ENCODE peak calls at places on chromosomes 12 and 14, in seven cellular contexts. T, Z, L, G, O, C and R are unnamed samples.
A peak's percentile ranks its signal among the peaks of the same experiment; 100 is the strongest.

GRCh38 chr12:69732088-69732487 is 6.6 kb upstream of the RAB3IP start:
- DNase-seq in T (no peak), Z (peak; percentile 22), L (no peak), G (no peak), O (no peak), C (no peak), R (no peak)

GRCh38 chr12:15605886-15606590 is 183.2 kb downstream of the EPS8 start:
- DNase-seq in T (no peak), Z (no peak), L (no peak), G (no peak), O (no peak), C (no peak), R (no peak)

GRCh38 chr12:92065018-92065499 is 80.6 kb downstream of the BTG1 start:
- DNase-seq in T (peak; percentile 55), Z (no peak), L (peak; percentile 83), G (no peak), O (peak; percentile 51), C (peak; percentile 70), R (no peak)

GRCh38 chr12:105036937-105037649 is 47.2 kb downstream of the ALDH1L2 start:
- DNase-seq in T (no peak), Z (no peak), L (no peak), G (no peak), O (no peak), C (no peak), R (no peak)

GRCh38 chr12:101695698-101696097 is 1.7 kb upstream of the CHPT1 start:
- DNase-seq in T (no peak), Z (no peak), L (no peak), G (no peak), O (peak; percentile 42), C (no peak), R (no peak)

GRCh38 chr12:132140918-132141841 is 2.9 kb downstream of the DDX51 start:
- DNase-seq in T (no peak), Z (no peak), L (no peak), G (no peak), O (no peak), C (no peak), R (no peak)

GRCh38 chr12:14936224-14936861 is 2.0 kb downstream of the ERP27 start:
- DNase-seq in T (no peak), Z (no peak), L (peak; percentile 30), G (no peak), O (no peak), C (no peak), R (no peak)

GRCh38 chr14:54133896-54134295 is 177.3 kb upstream of the BMP4 start:
- DNase-seq in T (no peak), Z (peak; percentile 40), L (peak; percentile 32), G (no peak), O (peak; percentile 54), C (no peak), R (no peak)

GRCh38 chr14:35993512-35993960 is 167.4 kb downstream of the BRMS1L start:
- DNase-seq in T (no peak), Z (no peak), L (no peak), G (no peak), O (no peak), C (no peak), R (no peak)

GRCh38 chr12:1302471-1302870 is 291.9 kb downstream of the FBXL14 start:
- DNase-seq in T (no peak), Z (no peak), L (no peak), G (no peak), O (no peak), C (no peak), R (no peak)

GRCh38 chr12:107523760-107524558 is 161.6 kb upstream of the PWP1 start:
- DNase-seq in T (no peak), Z (no peak), L (no peak), G (no peak), O (no peak), C (no peak), R (peak; percentile 39)

GRCh38 chr12:92538970-92539749 is 163.6 kb upstream of the PLEKHG7 start:
- DNase-seq in T (no peak), Z (peak; percentile 95), L (peak; percentile 58), G (no peak), O (peak; percentile 77), C (no peak), R (no peak)

GRCh38 chr12:83996671-83997070 is 915.9 kb downstream of the SLC6A15 start:
- DNase-seq in T (no peak), Z (no peak), L (no peak), G (no peak), O (no peak), C (no peak), R (no peak)

DNA sequence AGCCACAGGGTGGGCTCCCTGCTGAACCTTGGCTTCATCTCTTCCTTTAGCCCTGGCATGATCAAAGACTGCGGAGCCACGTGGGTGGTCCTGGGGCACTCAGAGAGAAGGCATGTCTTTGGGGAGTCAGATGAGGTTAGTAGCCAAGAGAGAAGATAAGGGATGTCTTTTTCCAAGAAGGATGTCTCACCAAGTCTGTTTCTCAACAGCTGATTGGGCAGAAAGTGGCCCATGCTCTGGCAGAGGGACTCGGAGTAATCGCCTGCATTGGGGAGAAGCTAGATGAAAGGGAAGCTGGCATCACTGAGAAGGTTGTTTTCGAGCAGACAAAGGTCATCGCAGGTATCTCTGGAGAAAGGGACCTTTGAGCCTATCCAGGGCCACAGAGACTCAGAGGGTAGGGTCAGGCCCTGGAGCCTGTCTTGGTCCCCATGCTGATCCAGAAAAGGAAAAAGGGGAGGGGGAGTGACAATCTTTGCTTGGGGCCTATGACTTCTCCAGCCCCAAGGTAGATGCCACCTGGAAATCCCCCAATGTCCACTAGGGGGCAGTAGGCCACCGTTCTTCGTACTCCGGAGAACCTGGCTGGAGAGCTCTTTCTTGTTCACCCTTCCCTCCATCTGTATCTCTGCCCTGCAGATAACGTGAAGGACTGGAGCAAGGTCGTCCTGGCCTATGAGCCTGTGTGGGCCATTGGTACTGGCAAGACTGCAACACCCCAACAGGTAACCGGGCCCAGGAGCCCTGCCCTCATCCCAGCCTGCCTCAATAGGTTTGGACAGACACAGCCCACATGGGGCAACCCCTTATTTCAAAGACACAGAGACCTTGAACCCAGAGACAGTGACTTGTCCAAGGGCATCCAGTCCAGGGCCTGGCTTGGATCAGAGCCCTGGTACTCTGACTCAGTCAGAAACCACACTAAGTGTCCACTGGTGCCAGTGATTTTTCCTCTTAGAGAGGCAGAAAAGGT is 2.0 kb downstream of the TPI1 start:
- DNase-seq in T (peak; percentile 82), Z (peak; percentile 81), L (peak; percentile 86), G (no peak), O (peak; percentile 76), C (peak; percentile 91), R (peak; percentile 90)
- TF ChIP-seq CTCF in T (peak; percentile 81), Z (peak; percentile 85), L (peak; percentile 91), G (peak; percentile 93), O (peak; percentile 87), C (peak; percentile 90), R (peak; percentile 95)

DNA sequence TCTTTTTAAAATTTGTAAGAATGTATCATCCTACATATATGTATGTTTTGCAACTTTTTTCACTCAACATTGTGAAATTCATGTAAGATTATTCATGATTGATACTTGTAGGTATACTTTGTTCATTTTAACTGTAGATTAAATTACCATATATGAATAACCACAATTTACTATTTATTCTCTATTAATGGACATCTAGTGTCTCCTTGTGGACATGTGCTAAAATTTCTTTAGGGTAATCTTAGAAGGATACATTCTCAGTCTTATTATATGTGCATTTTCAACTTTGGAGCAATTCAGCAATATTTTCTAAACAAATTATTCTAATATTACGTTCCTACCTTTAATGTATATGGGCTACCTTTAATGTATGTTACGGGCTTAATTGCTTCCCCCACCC is 192.4 kb downstream of the FUT8 start:
- DNase-seq in T (no peak), Z (peak; percentile 11), L (peak; percentile 4), G (no peak), O (no peak), C (no peak), R (no peak)
- TF ChIP-seq CTCF in T (no peak), Z (peak; percentile 7), L (peak; percentile 24), G (no peak), O (peak; percentile 17), C (no peak), R (peak; percentile 29)

GRCh38 chr12:121352053-121353018 is at the start of gene ANAPC5:
- DNase-seq in T (peak; percentile 93), Z (peak; percentile 99), L (peak; percentile 100), G (peak; percentile 93), O (peak; percentile 99), C (peak; percentile 98), R (peak; percentile 91)
- TF ChIP-seq CTCF in T (no peak), Z (no peak), L (no peak), G (no peak), O (no peak), C (no peak), R (no peak)

DNA sequence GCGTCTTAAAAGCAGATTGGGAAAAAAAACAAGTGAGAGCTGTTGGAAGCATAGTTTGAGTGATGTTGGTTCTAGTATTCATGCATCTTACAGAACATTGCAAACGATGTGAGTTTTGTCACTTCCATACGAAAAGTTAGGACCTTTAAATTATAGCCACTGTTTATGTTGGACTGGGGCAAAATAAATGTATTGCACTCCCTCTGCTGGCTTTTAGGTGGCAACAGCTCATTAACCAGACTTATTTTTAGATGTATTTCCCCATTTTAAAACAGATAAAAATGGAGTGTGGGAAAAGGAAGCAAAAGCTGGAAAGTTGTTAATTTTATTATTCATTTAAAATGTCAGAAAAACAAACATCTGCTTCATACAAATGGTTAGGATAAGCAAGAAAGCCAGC is 111.9 kb downstream of the LGR5 start:
- DNase-seq in T (no peak), Z (peak; percentile 43), L (peak; percentile 27), G (no peak), O (peak; percentile 31), C (no peak), R (no peak)
- TF ChIP-seq CTCF in T (no peak), Z (peak; percentile 44), L (peak; percentile 33), G (peak; percentile 39), O (peak; percentile 39), C (no peak), R (peak; percentile 69)